ENCODE peak calls at places on chromosomes 12 and 14, in four cellular contexts. One of them, this sample, is unnamed.

GRCh38 chr12:109815874-109816617 is 17.2 kb downstream of the TRPV4 start:
- DNase-seq in fibroblast of lung: no peak
- DNase-seq in B cell: no peak
- DNase-seq in activated CD4-positive, CD25-positive, alpha-beta regulatory T cell: no peak
- DNase-seq in this sample: no peak

GRCh38 chr12:108560321-108560721 is 652 bp downstream of the SART3 start:
- DNase-seq in fibroblast of lung: peak; percentile 54
- DNase-seq in B cell: no peak
- DNase-seq in activated CD4-positive, CD25-positive, alpha-beta regulatory T cell: no peak
- DNase-seq in this sample: peak; percentile 45

GRCh38 chr14:22748691-22749090 is 17.8 kb upstream of the OXA1L start:
- DNase-seq in fibroblast of lung: no peak
- DNase-seq in B cell: peak; percentile 55
- DNase-seq in activated CD4-positive, CD25-positive, alpha-beta regulatory T cell: no peak
- DNase-seq in this sample: no peak

GRCh38 chr12:47818701-47819543 is 781 bp downstream of the HDAC7 start:
- DNase-seq in fibroblast of lung: no peak
- DNase-seq in B cell: peak; percentile 53
- DNase-seq in activated CD4-positive, CD25-positive, alpha-beta regulatory T cell: no peak
- DNase-seq in this sample: peak; percentile 55

GRCh38 chr12:120833849-120834248 is 70.3 kb downstream of the SPPL3 start:
- DNase-seq in fibroblast of lung: no peak
- DNase-seq in B cell: no peak
- DNase-seq in activated CD4-positive, CD25-positive, alpha-beta regulatory T cell: no peak
- DNase-seq in this sample: peak; percentile 40

GRCh38 chr12:120892265-120892664 is 11.9 kb downstream of the SPPL3 start:
- DNase-seq in fibroblast of lung: no peak
- DNase-seq in B cell: no peak
- DNase-seq in activated CD4-positive, CD25-positive, alpha-beta regulatory T cell: no peak
- DNase-seq in this sample: no peak

GRCh38 chr14:57182760-57183503 is 85.8 kb downstream of the EXOC5 start:
- DNase-seq in fibroblast of lung: peak; percentile 10
- DNase-seq in B cell: no peak
- DNase-seq in activated CD4-positive, CD25-positive, alpha-beta regulatory T cell: no peak
- DNase-seq in this sample: peak; percentile 45

GRCh38 chr14:49880267-49881064 is 12.4 kb upstream of the ARF6 start:
- DNase-seq in fibroblast of lung: no peak
- DNase-seq in B cell: peak; percentile 42
- DNase-seq in activated CD4-positive, CD25-positive, alpha-beta regulatory T cell: no peak
- DNase-seq in this sample: no peak

GRCh38 chr12:10919809-10920208 is 9.2 kb upstream of the PRH2 start:
- DNase-seq in fibroblast of lung: no peak
- DNase-seq in B cell: no peak
- DNase-seq in activated CD4-positive, CD25-positive, alpha-beta regulatory T cell: no peak
- DNase-seq in this sample: no peak

GRCh38 chr14:59583755-59584154 is 7.1 kb upstream of the CCDC175 start:
- DNase-seq in fibroblast of lung: peak; percentile 25
- DNase-seq in B cell: peak; percentile 6
- DNase-seq in activated CD4-positive, CD25-positive, alpha-beta regulatory T cell: no peak
- DNase-seq in this sample: peak; percentile 3

GRCh38 chr14:36162267-36162666 is 14.3 kb downstream of the PTCSC3 start:
- DNase-seq in fibroblast of lung: no peak
- DNase-seq in B cell: no peak
- DNase-seq in activated CD4-positive, CD25-positive, alpha-beta regulatory T cell: no peak
- DNase-seq in this sample: no peak

GRCh38 chr12:43692064-43692463 is 66.5 kb downstream of the PUS7L start:
- DNase-seq in fibroblast of lung: peak; percentile 27
- DNase-seq in B cell: no peak
- DNase-seq in activated CD4-positive, CD25-positive, alpha-beta regulatory T cell: no peak
- DNase-seq in this sample: no peak

GRCh38 chr12:122123051-122123760 is 44.6 kb downstream of the MLXIP start:
- DNase-seq in fibroblast of lung: peak; percentile 72
- DNase-seq in B cell: peak; percentile 81
- DNase-seq in activated CD4-positive, CD25-positive, alpha-beta regulatory T cell: peak; percentile 47
- DNase-seq in this sample: peak; percentile 42

GRCh38 chr12:98645572-98646067 is 530 bp downstream of the APAF1 start:
- DNase-seq in fibroblast of lung: no peak
- DNase-seq in B cell: no peak
- DNase-seq in activated CD4-positive, CD25-positive, alpha-beta regulatory T cell: no peak
- DNase-seq in this sample: no peak

GRCh38 chr12:31521972-31522371 is 69.0 kb downstream of the DENND5B start:
- DNase-seq in fibroblast of lung: peak; percentile 42
- DNase-seq in B cell: no peak
- DNase-seq in activated CD4-positive, CD25-positive, alpha-beta regulatory T cell: no peak
- DNase-seq in this sample: no peak

GRCh38 chr14:105181542-105182295 is 607 bp upstream of the NUDT14 start:
- DNase-seq in fibroblast of lung: no peak
- DNase-seq in B cell: no peak
- DNase-seq in activated CD4-positive, CD25-positive, alpha-beta regulatory T cell: no peak
- DNase-seq in this sample: no peak

GRCh38 chr12:8077207-8077606 is 4.9 kb upstream of the NECAP1 start:
- DNase-seq in fibroblast of lung: peak; percentile 39
- DNase-seq in B cell: no peak
- DNase-seq in activated CD4-positive, CD25-positive, alpha-beta regulatory T cell: no peak
- DNase-seq in this sample: peak; percentile 15

GRCh38 chr12:58575281-58575680 is 345.0 kb downstream of the LRIG3 start:
- DNase-seq in fibroblast of lung: peak; percentile 95
- DNase-seq in B cell: no peak
- DNase-seq in activated CD4-positive, CD25-positive, alpha-beta regulatory T cell: no peak
- DNase-seq in this sample: peak; percentile 62

GRCh38 chr12:57116580-57117281 is 5.6 kb upstream of the STAT6 start:
- DNase-seq in fibroblast of lung: no peak
- DNase-seq in B cell: no peak
- DNase-seq in activated CD4-positive, CD25-positive, alpha-beta regulatory T cell: no peak
- DNase-seq in this sample: no peak

GRCh38 chr12:160858-161257 is 53.1 kb downstream of the SLC6A12 start:
- DNase-seq in fibroblast of lung: no peak
- DNase-seq in B cell: no peak
- DNase-seq in activated CD4-positive, CD25-positive, alpha-beta regulatory T cell: no peak
- DNase-seq in this sample: no peak

GRCh38 chr12:117845271-117845904 is 123.4 kb downstream of the KSR2 start:
- DNase-seq in fibroblast of lung: no peak
- DNase-seq in B cell: no peak
- DNase-seq in activated CD4-positive, CD25-positive, alpha-beta regulatory T cell: no peak
- DNase-seq in this sample: no peak

GRCh38 chr14:101654051-101654450 is 92.8 kb downstream of the DIO3 start:
- DNase-seq in fibroblast of lung: no peak
- DNase-seq in B cell: no peak
- DNase-seq in activated CD4-positive, CD25-positive, alpha-beta regulatory T cell: no peak
- DNase-seq in this sample: no peak

GRCh38 chr12:62848418-62848817 is 86.5 kb downstream of the PPM1H start:
- DNase-seq in fibroblast of lung: peak; percentile 27
- DNase-seq in B cell: no peak
- DNase-seq in activated CD4-positive, CD25-positive, alpha-beta regulatory T cell: no peak
- DNase-seq in this sample: peak; percentile 44

GRCh38 chr14:96559571-96559970 is 57.4 kb downstream of the PAPOLA start:
- DNase-seq in fibroblast of lung: no peak
- DNase-seq in B cell: no peak
- DNase-seq in activated CD4-positive, CD25-positive, alpha-beta regulatory T cell: no peak
- DNase-seq in this sample: no peak

This sample was measured in fibroblast of gingiva.